ENCODE peak calls at places on chromosomes 16 and 17, in four cellular contexts. K, U, C and V are unnamed samples.

GRCh38 chr17:29039764-29040598 is 3.0 kb upstream of the PIPOX start:
- DNase-seq in K (no peak), U (no peak), C (no peak), V (no peak)

GRCh38 chr17:58968662-58969061 is 138.0 kb downstream of the TRIM37 start:
- DNase-seq in K (no peak), U (no peak), C (no peak), V (no peak)

GRCh38 chr17:64583055-64583454 is 76.3 kb downstream of the CEP95 start:
- DNase-seq in K (no peak), U (no peak), C (no peak), V (no peak)

GRCh38 chr17:50938821-50939541 is 72.8 kb upstream of the TOB1 start:
- DNase-seq in K (no peak), U (no peak), C (no peak), V (no peak)

GRCh38 chr17:8189041-8189710 is 804 bp downstream of the BORCS6 start:
- DNase-seq in K (no peak), U (no peak), C (no peak), V (no peak)

GRCh38 chr17:62706598-62707424 is 79.3 kb downstream of the MRC2 start:
- DNase-seq in K (no peak), U (no peak), C (no peak), V (no peak)

GRCh38 chr17:17819561-17819995 is 17.2 kb downstream of the SREBF1 start:
- DNase-seq in K (peak; percentile 78), U (no peak), C (peak; percentile 78), V (no peak)

GRCh38 chr17:67588326-67588725 is 129.4 kb upstream of the NOL11 start:
- DNase-seq in K (no peak), U (no peak), C (no peak), V (no peak)

GRCh38 chr17:67203818-67204217 is 41.2 kb downstream of the HELZ start:
- DNase-seq in K (no peak), U (no peak), C (no peak), V (no peak)

GRCh38 chr16:85196976-85197375 is 84.7 kb upstream of the CIBAR2 start:
- DNase-seq in K (no peak), U (no peak), C (no peak), V (no peak)

GRCh38 chr16:85194528-85195270 is 82.4 kb upstream of the CIBAR2 start:
- DNase-seq in K (no peak), U (no peak), C (no peak), V (no peak)

GRCh38 chr16:85195271-85195647 is 83.0 kb upstream of the CIBAR2 start:
- DNase-seq in K (no peak), U (no peak), C (no peak), V (no peak)

GRCh38 chr16:85197611-85198566 is 85.6 kb upstream of the CIBAR2 start:
- DNase-seq in K (peak; percentile 65), U (no peak), C (no peak), V (no peak)

DNA sequence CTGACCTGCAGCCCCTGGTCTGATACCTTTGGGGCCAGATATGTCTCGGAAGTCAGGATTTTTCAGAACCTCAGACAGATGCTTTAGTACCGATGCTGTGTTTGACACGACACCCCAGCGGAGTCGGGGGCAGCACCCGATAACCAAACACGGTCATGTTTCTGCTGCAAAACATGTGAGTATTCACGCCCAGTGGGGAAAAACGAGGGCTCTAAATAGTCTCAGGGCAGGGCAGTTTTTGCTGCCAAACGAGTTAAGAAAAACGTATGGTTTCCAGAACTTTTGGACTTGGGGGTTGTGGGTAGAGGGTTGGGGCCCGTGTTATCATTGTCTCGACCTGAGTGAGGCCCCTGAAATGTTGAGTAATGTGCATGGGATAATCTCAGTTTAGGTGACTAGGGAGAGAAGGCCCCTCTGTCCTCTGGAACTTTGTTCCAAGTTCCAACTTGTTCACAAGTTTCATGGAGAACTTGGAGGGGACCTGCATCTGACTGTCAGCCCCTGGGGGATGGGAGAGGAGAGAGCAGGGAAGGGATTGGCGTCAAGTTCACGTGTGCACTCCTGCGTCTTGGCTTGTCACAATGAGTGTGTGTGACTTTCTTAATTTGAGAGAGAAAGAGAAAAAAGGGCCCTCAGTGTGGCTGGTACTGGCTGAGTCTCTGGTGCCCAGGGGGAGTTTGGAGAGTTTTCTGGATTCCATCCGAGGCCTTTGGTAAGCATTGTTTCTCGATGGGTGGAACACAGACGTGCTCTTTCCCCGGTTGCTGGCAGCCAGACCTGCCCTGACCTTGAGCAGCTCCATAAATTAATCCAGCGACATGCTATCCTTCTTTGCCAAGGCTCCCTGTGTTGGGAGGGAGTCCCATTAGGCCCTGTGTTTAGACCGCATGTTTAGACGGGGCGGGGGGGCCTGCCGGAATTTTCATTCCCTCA is 83.9 kb upstream of the CIBAR2 start:
- DNase-seq in K (no peak), U (no peak), C (no peak), V (no peak)
- TF ChIP-seq ATF3 in K (no peak), U (no peak), C (no peak), V (no peak)

GRCh38 chr16:69143116-69143515 is 10.7 kb downstream of the UTP4 start:
- DNase-seq in K (peak; percentile 30), U (no peak), C (no peak), V (no peak)
- TF ChIP-seq CTCF in K (no peak), U (no peak), C (no peak), V (no peak)

DNA sequence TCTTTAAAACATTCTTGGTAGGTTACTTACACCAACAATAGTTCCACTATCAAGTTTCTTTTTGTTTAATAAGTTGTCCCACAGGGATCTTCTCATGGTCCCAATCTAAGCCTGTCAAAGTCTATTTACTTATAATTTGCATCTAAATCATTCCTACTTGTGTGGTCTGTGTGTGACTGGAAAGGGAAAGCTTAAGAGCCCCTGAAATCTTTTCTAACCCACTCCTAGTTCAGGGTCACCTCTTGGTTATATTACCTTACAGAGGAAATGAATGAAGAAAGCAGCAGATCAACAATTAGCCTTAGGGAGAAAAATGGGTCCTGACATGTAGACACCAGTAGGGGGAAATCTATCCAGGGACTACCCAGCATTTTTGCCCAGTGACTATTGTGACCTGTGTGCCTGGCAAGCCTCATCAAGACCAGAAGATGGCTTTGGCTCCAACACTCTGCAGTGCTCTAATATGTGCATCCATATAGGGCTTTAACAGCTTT is 110.4 kb upstream of the HAS3 start:
- DNase-seq in K (peak; percentile 78), U (peak; percentile 80), C (no peak), V (peak; percentile 24)
- TF ChIP-seq ATF3 in K (no peak), U (no peak), C (no peak), V (no peak)

GRCh38 chr16:84144859-84145639 is at the start of the genes DNAAF1 and HSDL1:
- DNase-seq in K (peak; percentile 83), U (peak; percentile 71), C (peak; percentile 32), V (peak; percentile 93)
- TF ChIP-seq CTCF in K (peak; percentile 31), U (no peak), C (no peak), V (no peak)

GRCh38 chr17:45837187-45837586 is 7.5 kb upstream of the SPPL2C start:
- DNase-seq in K (no peak), U (no peak), C (no peak), V (no peak)

GRCh38 chr17:45836047-45837044 is 8.3 kb upstream of the SPPL2C start:
- DNase-seq in K (no peak), U (no peak), C (no peak), V (no peak)

GRCh38 chr17:45833826-45834439 is 10.7 kb upstream of the SPPL2C start:
- DNase-seq in K (no peak), U (no peak), C (no peak), V (no peak)

GRCh38 chr17:45834471-45835396 is 9.9 kb upstream of the SPPL2C start:
- DNase-seq in K (no peak), U (no peak), C (no peak), V (no peak)

GRCh38 chr17:45835481-45835880 is 9.2 kb upstream of the SPPL2C start:
- DNase-seq in K (no peak), U (no peak), C (no peak), V (no peak)
- TF ChIP-seq ATF3 in K (no peak), U (no peak), C (no peak), V (no peak)

DNA sequence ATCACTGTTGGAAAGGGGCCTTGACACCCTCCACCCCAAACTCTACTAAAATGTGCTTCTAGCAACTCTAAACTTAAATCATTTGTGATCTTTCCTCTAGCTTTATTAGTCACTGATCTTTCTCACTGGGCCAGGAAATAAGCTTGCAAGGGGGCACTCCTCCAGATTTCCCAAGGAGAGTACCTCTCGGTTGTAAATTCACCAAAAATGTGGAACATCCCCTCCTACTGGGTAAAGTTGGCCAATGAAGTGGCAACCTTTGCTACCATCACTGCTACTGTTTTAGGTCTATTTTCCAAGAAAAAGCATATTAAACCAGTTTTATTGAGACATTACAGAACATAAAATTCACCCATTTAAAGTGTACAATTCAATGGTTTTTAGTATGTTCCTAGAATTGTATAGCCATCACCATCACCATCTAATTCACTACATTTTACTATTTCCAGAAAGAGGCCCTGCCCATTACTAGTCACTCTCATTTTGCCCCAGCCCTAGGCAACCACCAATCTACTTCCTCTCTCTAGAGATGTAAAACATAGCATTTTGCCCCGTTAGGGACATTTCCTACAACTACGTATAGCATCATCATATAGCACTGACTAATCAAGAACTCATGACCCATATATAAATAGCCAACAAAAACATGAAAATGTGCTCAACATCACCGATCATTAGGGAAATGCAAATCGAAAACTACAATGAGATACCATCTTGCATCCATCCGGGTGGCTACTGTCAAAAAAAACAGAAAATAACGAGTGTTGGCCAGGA is 44.6 kb upstream of the ADCY9 start:
- DNase-seq in K (no peak), U (no peak), C (no peak), V (no peak)
- TF ChIP-seq CTCF in K (no peak), U (no peak), C (no peak), V (no peak)

GRCh38 chr17:632551-632950 is 82.1 kb downstream of the VPS53 start:
- DNase-seq in K (no peak), U (no peak), C (no peak), V (no peak)
- TF ChIP-seq ATF3 in K (no peak), U (no peak), C (no peak), V (no peak)

GRCh38 chr17:19418312-19418992 is 7.4 kb downstream of the RNF112 start:
- DNase-seq in K (no peak), U (no peak), C (no peak), V (no peak)
- TF ChIP-seq CTCF in K (no peak), U (no peak), C (no peak), V (no peak)